ENCODE peak calls at places on chromosomes 1 and 21, in nine cellular contexts. Q, E, V, A, U, J, T, H and C are unnamed samples.

GRCh38 chr1:46166521-46167462 is 8.1 kb upstream of the TSPAN1 start:
- DNase-seq in J (no peak), E (no peak), V (no peak), H (no peak), T (no peak), A (no peak), Q (peak; percentile 68), U (peak; percentile 31), C (no peak)

GRCh38 chr1:40413527-40414252 is 36.6 kb upstream of the ZFP69B start:
- DNase-seq in V (no peak), Q (no peak), U (no peak), J (no peak), E (no peak), A (no peak), T (no peak), H (no peak), C (no peak)

GRCh38 chr1:22557341-22557950 is 5.8 kb upstream of the EPHA8 start:
- DNase-seq in Q (no peak), A (no peak), H (peak; percentile 10), V (no peak), J (no peak), E (peak; percentile 77), T (peak; percentile 45), U (no peak), C (no peak)

GRCh38 chr1:236455242-236455641 is 61.2 kb downstream of the EDARADD start:
- DNase-seq in A (no peak), V (no peak), U (no peak), J (no peak), T (no peak), E (no peak), H (no peak), Q (no peak), C (no peak)

GRCh38 chr1:77068013-77068412 is 151.2 kb downstream of the PIGK start:
- DNase-seq in J (no peak), T (no peak), Q (peak; percentile 57), V (no peak), H (no peak), E (peak; percentile 55), U (no peak), A (no peak), C (no peak)

GRCh38 chr1:109783436-109783835 is 19.7 kb upstream of the EPS8L3 start:
- DNase-seq in V (no peak), T (peak; percentile 88), U (no peak), E (no peak), J (no peak), H (peak; percentile 87), A (no peak), Q (peak; percentile 86), C (no peak)

GRCh38 chr1:202107321-202107761 is 15.4 kb upstream of the GPR37L1 start:
- DNase-seq in E (peak; percentile 85), U (no peak), T (no peak), A (no peak), H (no peak), J (no peak), V (no peak), Q (peak; percentile 67), C (no peak)

GRCh38 chr1:59237905-59238304 is 59.0 kb upstream of the FGGY start:
- DNase-seq in T (no peak), U (no peak), H (peak; percentile 60), V (no peak), E (peak; percentile 66), J (no peak), Q (no peak), A (no peak), C (no peak)

GRCh38 chr21:33948096-33948950 is 32.7 kb upstream of the ATP5PO start:
- DNase-seq in J (peak; percentile 65), Q (peak; percentile 93), H (peak; percentile 62), T (peak; percentile 39), V (peak; percentile 62), A (no peak), U (peak; percentile 28), E (peak; percentile 34), C (no peak)